ENCODE peak calls at places on chromosomes 13 and 19, in six cellular contexts. E is mesendoderm, L is left ventricle myocardium inferior, P is ovary, Z is tibial artery, F is HCT116. R is an unnamed sample. For H3K36me3, the result is how much of the 10 kb centered on the place peaks cover.

GRCh38 chr19:27392027-27392632 is 1820.8 kb downstream of the UQCRFS1 start:
- DNase-seq in Z (peak), E (no peak), F (no peak), P (no peak), L (peak), R (no peak)

GRCh38 chr13:73691891-73692290 is 442.3 kb downstream of the KLF12 start:
- DNase-seq in Z (no peak), L (no peak), E (no peak), P (no peak), F (no peak), R (no peak)

GRCh38 chr13:113157206-113157928 is 1.1 kb upstream of the PROZ start:
- DNase-seq in P (no peak), L (no peak), E (peak), F (no peak), Z (no peak), R (no peak)

GRCh38 chr13:73365240-73365639 is 306.4 kb downstream of the KLF5 start:
- DNase-seq in E (no peak), Z (no peak), P (no peak), F (no peak), L (no peak), R (no peak)

GRCh38 chr13:30978981-30979956 is 46.8 kb downstream of the TEX26 start:
- DNase-seq in L (no peak), Z (no peak), E (peak), F (peak), P (no peak), R (no peak)

GRCh38 chr19:34347561-34348165 is 17.3 kb upstream of the GPI start:
- DNase-seq in L (no peak), P (no peak), Z (no peak), F (no peak), E (no peak), R (no peak)

GRCh38 chr19:2988568-2988967 is 11.2 kb downstream of the TLE6 start:
- DNase-seq in L (no peak), E (no peak), Z (no peak), P (no peak), F (no peak), R (no peak)

GRCh38 chr13:92390217-92390616 is 836.4 kb upstream of the GPC6 start:
- DNase-seq in L (no peak), P (no peak), Z (no peak), F (no peak), E (no peak), R (no peak)

GRCh38 chr13:59880468-59880867 is 283.3 kb downstream of the DIAPH3 start:
- DNase-seq in F (no peak), L (no peak), P (no peak), E (no peak), Z (no peak), R (peak)

GRCh38 chr19:12450817-12451216 is 10.0 kb upstream of the ZNF443 start:
- DNase-seq in F (no peak), Z (no peak), P (no peak), L (no peak), E (no peak), R (peak)

GRCh38 chr13:66021846-66022245 is 1208.3 kb downstream of the PCDH9 start:
- DNase-seq in L (no peak), F (no peak), E (no peak), P (no peak), Z (no peak), R (no peak)

GRCh38 chr19:39596911-39597310 is 5.4 kb upstream of the LGALS13 start:
- DNase-seq in Z (no peak), L (no peak), F (no peak), E (no peak), P (no peak), R (no peak)

GRCh38 chr13:98468352-98468751 is 108.6 kb downstream of the STK24 start:
- DNase-seq in F (no peak), E (no peak), P (no peak), Z (peak), L (no peak), R (no peak)

GRCh38 chr13:96632536-96633320 is 361.5 kb downstream of the OXGR1 start:
- DNase-seq in P (no peak), E (no peak), F (no peak), L (no peak), Z (no peak), R (no peak)

GRCh38 chr13:45615501-45616101 is at the start of gene ERICH6B:
- DNase-seq in P (peak), E (peak), F (no peak), L (peak), Z (no peak), R (no peak)

GRCh38 chr13:95341441-95341840 is 40.2 kb upstream of the ABCC4 start:
- DNase-seq in E (peak), L (no peak), F (no peak), P (no peak), Z (no peak), R (peak)

GRCh38 chr19:2289714-2290435 is 7.9 kb upstream of the PEAK3 start:
- DNase-seq in E (no peak), P (no peak), L (peak), Z (no peak), F (no peak), R (peak)

GRCh38 chr13:24865158-24865557 is 101.2 kb downstream of the RNF17 start:
- DNase-seq in P (no peak), L (no peak), Z (no peak), E (no peak), F (no peak), R (no peak)

GRCh38 chr19:44202470-44202869 is 9.9 kb upstream of the ZNF227 start:
- DNase-seq in Z (no peak), L (no peak), P (no peak), F (no peak), E (no peak), R (peak)

GRCh38 chr19:4363571-4364304 is 20.4 kb downstream of the MPND start:
- DNase-seq in E (no peak), Z (peak), P (no peak), F (no peak), L (no peak), R (no peak)
- H3K36me3 ChIP-seq in E (under half), Z (half or more), P (under half), F (under half), L (half or more), R (under half)

GRCh38 chr19:17538684-17539287 is 16.7 kb upstream of the COLGALT1 start:
- DNase-seq in F (no peak), P (no peak), E (peak), Z (no peak), L (no peak), R (no peak)
- H3K4me3 ChIP-seq in F (peak), P (peak), E (no peak), Z (peak), L (peak), R (peak)

DNA sequence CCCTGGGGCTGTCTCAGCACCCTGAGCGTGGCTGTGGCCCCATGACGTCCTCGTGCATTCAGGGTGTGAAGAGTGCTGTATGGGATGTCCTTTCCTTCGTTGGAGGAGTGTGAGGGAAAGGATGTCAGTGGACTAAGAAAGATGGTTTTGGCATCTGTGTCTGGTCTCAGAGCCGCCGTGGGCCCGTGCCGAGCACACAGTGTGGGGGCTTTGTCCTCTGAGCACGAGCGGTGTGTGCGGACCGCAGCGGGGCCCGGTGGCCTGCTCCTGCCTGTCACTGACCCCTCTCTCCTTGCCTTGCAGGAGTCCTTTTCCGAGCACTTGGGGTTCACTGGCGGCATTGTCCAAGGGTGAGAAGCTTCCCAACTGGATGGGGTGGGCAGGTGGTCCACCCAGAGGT is 63.3 kb upstream of the LDLR start:
- DNase-seq in L (no peak), F (no peak), P (no peak), Z (no peak), E (no peak), R (no peak)
- H3K36me3 ChIP-seq in L (half or more), F (half or more), P (under half), Z (half or more), E (under half), R (under half)

GRCh38 chr13:108214511-108215383 is 589 bp downstream of the LIG4 start:
- DNase-seq in L (no peak), F (no peak), P (no peak), E (peak), Z (no peak), R (peak)

GRCh38 chr13:108218044-108218974 is at the start of gene ABHD13:
- DNase-seq in P (peak), F (peak), E (peak), L (peak), Z (peak), R (peak)

GRCh38 chr13:108215428-108215827 is at the start of gene LIG4:
- DNase-seq in F (peak), L (peak), E (peak), P (peak), Z (peak), R (peak)

GRCh38 chr13:108212901-108213300 is 2.4 kb downstream of the LIG4 start:
- DNase-seq in Z (no peak), L (no peak), F (no peak), E (no peak), P (no peak), R (no peak)

GRCh38 chr13:108213946-108214345 is 1.4 kb downstream of the LIG4 start:
- DNase-seq in F (no peak), P (no peak), E (no peak), Z (no peak), L (no peak), R (peak)
- H3K4me3 ChIP-seq in F (no peak), P (no peak), E (no peak), Z (peak), L (peak), R (peak)

GRCh38 chr19:1230585-1231489 is 7.0 kb downstream of the CBARP start:
- DNase-seq in F (no peak), E (peak), Z (no peak), L (no peak), P (no peak), R (no peak)

GRCh38 chr19:1229056-1229607 is 8.7 kb downstream of the CBARP start:
- DNase-seq in Z (no peak), E (no peak), F (no peak), P (no peak), L (no peak), R (no peak)

GRCh38 chr19:1231729-1232128 is 6.1 kb downstream of the CBARP start:
- DNase-seq in P (no peak), F (no peak), L (no peak), Z (no peak), E (no peak), R (no peak)

GRCh38 chr19:1228161-1228560 is 9.6 kb downstream of the CBARP start:
- DNase-seq in F (no peak), E (no peak), P (no peak), L (no peak), Z (no peak), R (no peak)

DNA sequence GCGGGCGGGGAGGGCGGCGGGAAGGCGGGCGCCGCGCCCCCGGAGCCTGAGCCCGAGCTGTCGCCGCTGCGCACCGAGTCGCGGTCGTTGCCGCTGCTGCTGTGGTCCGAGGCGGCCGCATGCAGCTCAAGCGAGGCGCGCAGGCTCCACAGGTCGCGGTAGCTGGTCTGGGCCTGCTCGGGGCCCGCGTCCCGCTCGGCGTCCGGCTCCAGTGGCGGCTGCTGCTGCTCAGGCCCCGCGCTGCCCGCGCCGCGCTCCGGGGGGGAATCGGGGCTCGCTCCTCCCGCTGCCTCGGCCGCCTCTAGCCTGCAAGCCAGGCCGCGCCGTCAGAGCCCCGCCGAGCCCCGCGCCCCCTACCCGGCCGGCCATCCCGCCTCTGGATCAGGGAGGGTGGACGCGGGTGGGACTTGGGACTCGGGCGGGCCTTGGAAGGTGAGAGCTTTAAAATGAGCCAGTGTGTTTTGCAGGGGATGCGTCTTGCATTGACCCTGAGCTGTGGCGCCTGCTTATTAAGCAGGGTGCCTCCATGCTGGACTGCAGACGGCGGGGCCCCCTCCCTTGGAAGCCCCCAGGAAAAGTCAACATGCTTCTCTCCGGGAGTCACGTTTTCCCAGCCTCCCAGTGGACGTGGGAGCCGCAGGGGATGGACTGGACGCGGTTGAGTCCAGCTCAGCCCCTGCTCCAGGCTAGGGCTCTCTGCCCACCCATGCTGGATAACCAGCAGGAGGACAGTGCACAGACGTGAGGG is 7.8 kb downstream of the CBARP start:
- DNase-seq in E (no peak), P (no peak), L (no peak), F (no peak), Z (no peak), R (no peak)
- H3K36me3 ChIP-seq in E (under half), P (under half), L (under half), F (under half), Z (under half), R (under half)

DNA sequence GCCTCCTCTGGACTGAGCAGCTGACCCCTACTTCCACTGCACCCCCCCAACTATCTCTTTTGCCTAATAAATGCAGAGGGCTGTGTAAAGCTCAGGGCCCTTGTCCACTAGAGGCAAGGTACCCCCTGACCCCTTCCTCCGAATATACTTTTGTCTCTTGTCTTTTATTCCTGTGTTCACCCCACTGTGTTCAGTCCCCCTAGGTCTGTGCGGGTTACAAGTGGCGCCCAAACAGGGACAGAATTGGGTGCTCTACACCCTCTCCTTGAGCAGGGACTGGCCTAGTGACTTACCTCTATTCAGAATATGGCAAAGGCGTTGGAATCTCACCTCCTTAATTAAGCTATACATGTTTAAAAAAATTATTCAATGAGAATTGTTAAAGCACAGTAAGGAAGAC is 15.0 kb downstream of the ZNF350 start:
- DNase-seq in L (no peak), F (no peak), Z (no peak), E (peak), P (no peak), R (peak)
- H3K4me3 ChIP-seq in L (no peak), F (no peak), Z (no peak), E (no peak), P (no peak), R (no peak)

DNA sequence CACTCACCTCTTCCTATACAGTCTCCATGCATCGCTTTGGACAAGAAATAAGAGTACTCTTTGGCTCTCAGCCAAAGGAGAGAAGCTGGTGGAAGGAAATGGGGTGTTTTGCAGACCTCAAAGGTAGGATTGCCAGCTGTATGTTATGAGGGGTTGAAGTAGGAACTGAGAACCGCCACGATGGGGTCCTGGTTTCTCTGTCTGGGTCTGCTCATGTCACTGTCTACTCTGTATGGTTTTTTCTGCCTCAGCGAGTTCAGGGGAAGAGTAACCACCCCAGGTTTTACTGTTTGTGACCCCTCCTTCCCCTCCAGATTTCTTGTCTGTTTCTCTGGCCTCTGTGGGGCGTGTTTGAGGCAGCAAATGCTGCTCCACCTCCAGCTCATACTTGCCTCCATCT is 4.1 kb downstream of the ZNF805 start:
- DNase-seq in E (no peak), F (no peak), Z (no peak), P (no peak), L (no peak), R (no peak)
- H3K36me3 ChIP-seq in E (under half), F (under half), Z (half or more), P (under half), L (half or more), R (under half)

R was measured in mammary epithelial cell.